ENCODE peak calls at places on chromosomes 1 and 21, in ten cellular contexts. O is stimulated activated CD4-positive, alpha-beta T cell treated with anti-CD3 and anti-CD28 coated beads, Interleukin-1b, Interleukin-23, amount 100 ng/mL, for 24 hours; J is activated B cell treated with CpG ODN at 0.5 μM for 24 hours; L is iris pigment epithelial cell; K is choroid plexus epithelial cell; E is fibroblast of pulmonary artery; U is HTR-8/SVneo; X is NCI-H460; N is fibroblast of mammary gland; W is thoracic aorta. D is an unnamed sample.

GRCh38 chr1:46719689-46720088 is 775 bp upstream of the EFCAB14 start:
- DNase-seq in O (no peak), J (no peak), L (no peak), K (no peak), E (no peak), U (no peak), X (no peak), N (no peak), W (no peak), D (no peak)

GRCh38 chr1:64245495-64245894 is 42.1 kb downstream of the UBE2U start:
- DNase-seq in O (no peak), J (no peak), L (no peak), K (no peak), E (no peak), U (no peak), X (no peak), N (no peak), W (no peak), D (no peak)

GRCh38 chr1:159866905-159867304 is 4.4 kb upstream of the VSIG8 start:
- DNase-seq in O (no peak), J (no peak), L (no peak), K (no peak), E (no peak), U (no peak), X (no peak), N (no peak), W (no peak), D (no peak)

GRCh38 chr1:168235548-168235885 is 9.7 kb downstream of the SFT2D2 start:
- DNase-seq in O (no peak), J (no peak), L (peak; percentile 36), K (peak; percentile 35), E (no peak), U (no peak), X (no peak), N (no peak), W (no peak), D (no peak)

GRCh38 chr1:24714859-24715520 is 30.3 kb upstream of the CLIC4 start:
- DNase-seq in O (no peak), J (no peak), L (peak; percentile 51), K (no peak), E (peak; percentile 66), U (no peak), X (no peak), N (peak; percentile 81), W (peak; percentile 53), D (no peak)

GRCh38 chr1:225876900-225877510 is 5.2 kb downstream of the TMEM63A start:
- DNase-seq in O (no peak), J (no peak), L (no peak), K (no peak), E (no peak), U (no peak), X (no peak), N (no peak), W (no peak), D (no peak)

GRCh38 chr1:59485949-59486348 is 189.1 kb downstream of the FGGY start:
- DNase-seq in O (no peak), J (no peak), L (no peak), K (no peak), E (no peak), U (no peak), X (peak; percentile 5), N (no peak), W (no peak), D (no peak)

GRCh38 chr21:32096411-32096810 is 182.4 kb downstream of the MIS18A start:
- DNase-seq in O (no peak), J (no peak), L (no peak), K (no peak), E (no peak), U (no peak), X (peak; percentile 24), N (peak; percentile 12), W (no peak), D (no peak)

GRCh38 chr1:13780780-13781179 is 80.8 kb downstream of the PRDM2 start:
- DNase-seq in O (no peak), J (no peak), L (no peak), K (no peak), E (no peak), U (no peak), X (no peak), N (no peak), W (no peak), D (no peak)

GRCh38 chr21:35063428-35064172 is 14.5 kb upstream of the RUNX1 start:
- DNase-seq in O (no peak), J (no peak), L (no peak), K (no peak), E (no peak), U (no peak), X (no peak), N (no peak), W (no peak), D (no peak)

GRCh38 chr1:21736011-21736410 is 46.9 kb downstream of the USP48 start:
- DNase-seq in O (no peak), J (no peak), L (no peak), K (no peak), E (no peak), U (no peak), X (no peak), N (no peak), W (no peak), D (no peak)

GRCh38 chr1:180415985-180416633 is 86.3 kb downstream of the ACBD6 start:
- DNase-seq in O (no peak), J (no peak), L (peak; percentile 54), K (peak; percentile 68), E (peak; percentile 75), U (peak; percentile 49), X (peak; percentile 33), N (peak; percentile 58), W (no peak), D (no peak)

GRCh38 chr1:234533034-234533571 is 54.1 kb upstream of the TARBP1 start:
- DNase-seq in O (no peak), J (no peak), L (peak; percentile 96), K (peak; percentile 88), E (peak; percentile 97), U (no peak), X (no peak), N (peak; percentile 100), W (peak; percentile 23), D (no peak)

GRCh38 chr1:40929145-40929544 is 50.4 kb upstream of the CTPS1 start:
- DNase-seq in O (no peak), J (no peak), L (peak; percentile 30), K (peak; percentile 23), E (peak; percentile 43), U (no peak), X (no peak), N (peak; percentile 57), W (no peak), D (no peak)

GRCh38 chr1:29393451-29393826 is 157.1 kb downstream of the PTPRU start:
- DNase-seq in O (no peak), J (no peak), L (no peak), K (no peak), E (no peak), U (no peak), X (no peak), N (no peak), W (no peak), D (no peak)

GRCh38 chr1:12113433-12114339 is 50.6 kb downstream of the TNFRSF8 start:
- DNase-seq in O (no peak), J (no peak), L (peak; percentile 77), K (peak; percentile 85), E (peak; percentile 71), U (no peak), X (no peak), N (peak; percentile 61), W (no peak), D (no peak)

GRCh38 chr1:116832932-116833578 is 76.7 kb upstream of the PTGFRN start:
- DNase-seq in O (no peak), J (no peak), L (no peak), K (no peak), E (no peak), U (no peak), X (no peak), N (no peak), W (no peak), D (no peak)

GRCh38 chr1:81446006-81446669 is 354.6 kb upstream of the ADGRL2 start:
- DNase-seq in O (no peak), J (no peak), L (no peak), K (no peak), E (no peak), U (no peak), X (no peak), N (no peak), W (no peak), D (no peak)

GRCh38 chr1:109980324-109981127 is 4.0 kb upstream of the AHCYL1 start:
- DNase-seq in O (no peak), J (no peak), L (no peak), K (no peak), E (no peak), U (no peak), X (no peak), N (no peak), W (no peak), D (no peak)

GRCh38 chr21:44895859-44896258 is 22.4 kb upstream of the PTTG1IP start:
- DNase-seq in O (no peak), J (no peak), L (no peak), K (no peak), E (no peak), U (no peak), X (no peak), N (no peak), W (no peak), D (no peak)

D was measured in stimulated activated CD8-positive, alpha-beta memory T cell treated with anti-CD3 and anti-CD28 coated beads, Interleukin-7, amount 100 ng/mL, for 24 hours.